ENCODE peak calls at places on chromosomes 13 and 19, in ten cellular contexts. One of them, this sample, is unnamed.

GRCh38 chr13:42078113-42078769 is 29.8 kb downstream of the DGKH start:
- DNase-seq in heart right ventricle: no peak
- DNase-seq in Peyer's patch: no peak
- DNase-seq in neural progenitor cell: peak; percentile 23
- DNase-seq in brain microvascular endothelial cell: no peak
- DNase-seq in PC-3: no peak
- DNase-seq in tibial artery: no peak
- DNase-seq in SJSA1: no peak
- DNase-seq in CD4-positive, alpha-beta memory T cell: no peak
- DNase-seq in fibroblast of lung: no peak
- DNase-seq in this sample: no peak

GRCh38 chr13:40351537-40352384 is 314.7 kb downstream of the FOXO1 start:
- DNase-seq in heart right ventricle: no peak
- DNase-seq in Peyer's patch: no peak
- DNase-seq in neural progenitor cell: no peak
- DNase-seq in brain microvascular endothelial cell: no peak
- DNase-seq in PC-3: no peak
- DNase-seq in tibial artery: no peak
- DNase-seq in SJSA1: no peak
- DNase-seq in CD4-positive, alpha-beta memory T cell: no peak
- DNase-seq in fibroblast of lung: no peak
- DNase-seq in this sample: no peak

GRCh38 chr13:77981191-77981925 is 62.7 kb upstream of the EDNRB start:
- DNase-seq in heart right ventricle: no peak
- DNase-seq in Peyer's patch: no peak
- DNase-seq in neural progenitor cell: no peak
- DNase-seq in brain microvascular endothelial cell: peak; percentile 6
- DNase-seq in PC-3: no peak
- DNase-seq in tibial artery: no peak
- DNase-seq in SJSA1: no peak
- DNase-seq in CD4-positive, alpha-beta memory T cell: no peak
- DNase-seq in fibroblast of lung: peak; percentile 59
- DNase-seq in this sample: no peak

GRCh38 chr13:94063096-94063495 is 416.4 kb downstream of the DCT start:
- DNase-seq in heart right ventricle: no peak
- DNase-seq in Peyer's patch: no peak
- DNase-seq in neural progenitor cell: no peak
- DNase-seq in brain microvascular endothelial cell: peak; percentile 44
- DNase-seq in PC-3: no peak
- DNase-seq in tibial artery: no peak
- DNase-seq in SJSA1: no peak
- DNase-seq in CD4-positive, alpha-beta memory T cell: no peak
- DNase-seq in fibroblast of lung: peak; percentile 27
- DNase-seq in this sample: no peak

GRCh38 chr13:34608326-34608725 is 333.7 kb upstream of the NBEA start:
- DNase-seq in heart right ventricle: no peak
- DNase-seq in Peyer's patch: no peak
- DNase-seq in neural progenitor cell: no peak
- DNase-seq in brain microvascular endothelial cell: no peak
- DNase-seq in PC-3: no peak
- DNase-seq in tibial artery: no peak
- DNase-seq in SJSA1: no peak
- DNase-seq in CD4-positive, alpha-beta memory T cell: no peak
- DNase-seq in fibroblast of lung: no peak
- DNase-seq in this sample: no peak

GRCh38 chr19:15372470-15372869 is 7.1 kb downstream of the AKAP8 start:
- DNase-seq in heart right ventricle: no peak
- DNase-seq in Peyer's patch: no peak
- DNase-seq in neural progenitor cell: no peak
- DNase-seq in brain microvascular endothelial cell: no peak
- DNase-seq in PC-3: no peak
- DNase-seq in tibial artery: no peak
- DNase-seq in SJSA1: no peak
- DNase-seq in CD4-positive, alpha-beta memory T cell: no peak
- DNase-seq in fibroblast of lung: no peak
- DNase-seq in this sample: no peak

GRCh38 chr19:15989889-15990288 is 41.1 kb downstream of the OR10H4 start:
- DNase-seq in heart right ventricle: no peak
- DNase-seq in Peyer's patch: no peak
- DNase-seq in neural progenitor cell: no peak
- DNase-seq in brain microvascular endothelial cell: no peak
- DNase-seq in PC-3: no peak
- DNase-seq in tibial artery: no peak
- DNase-seq in SJSA1: no peak
- DNase-seq in CD4-positive, alpha-beta memory T cell: no peak
- DNase-seq in fibroblast of lung: no peak
- DNase-seq in this sample: no peak

GRCh38 chr13:78601124-78601885 is 2.0 kb downstream of the POU4F1 start:
- DNase-seq in heart right ventricle: no peak
- DNase-seq in Peyer's patch: peak; percentile 53
- DNase-seq in neural progenitor cell: peak; percentile 71
- DNase-seq in brain microvascular endothelial cell: no peak
- DNase-seq in PC-3: no peak
- DNase-seq in tibial artery: no peak
- DNase-seq in SJSA1: no peak
- DNase-seq in CD4-positive, alpha-beta memory T cell: no peak
- DNase-seq in fibroblast of lung: peak; percentile 15
- DNase-seq in this sample: no peak

DNA sequence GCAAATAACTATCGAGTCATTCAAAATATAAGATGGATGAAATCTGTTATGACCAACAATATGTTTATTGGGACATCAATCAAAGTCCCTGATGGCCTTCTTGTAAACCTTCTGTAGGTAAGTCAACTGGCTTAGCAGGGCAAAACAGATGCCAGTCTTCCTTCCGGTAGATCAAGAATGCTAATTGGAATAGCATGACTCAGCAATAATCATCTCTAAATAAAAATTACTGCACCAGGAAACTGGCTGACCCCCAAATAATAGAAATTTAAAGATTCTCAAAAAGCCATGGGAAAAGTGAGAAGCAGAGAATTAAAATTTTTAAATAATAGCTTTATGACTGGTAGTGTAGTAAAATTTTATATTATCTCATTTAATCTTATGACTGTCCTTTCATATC is 1005.4 kb downstream of the OLFM4 start:
- DNase-seq in heart right ventricle: no peak
- DNase-seq in Peyer's patch: no peak
- DNase-seq in neural progenitor cell: no peak
- DNase-seq in brain microvascular endothelial cell: no peak
- DNase-seq in PC-3: no peak
- DNase-seq in tibial artery: no peak
- DNase-seq in SJSA1: no peak
- DNase-seq in CD4-positive, alpha-beta memory T cell: no peak
- DNase-seq in fibroblast of lung: no peak
- DNase-seq in this sample: no peak
- H3K27ac ChIP-seq in heart right ventricle: no peak overlapping the region
- H3K27ac ChIP-seq in Peyer's patch: no peak overlapping the region
- H3K27ac ChIP-seq in neural progenitor cell: no peak overlapping the region
- H3K27ac ChIP-seq in brain microvascular endothelial cell: no peak overlapping the region
- H3K27ac ChIP-seq in PC-3: no peak overlapping the region
- H3K27ac ChIP-seq in tibial artery: no peak overlapping the region
- H3K27ac ChIP-seq in SJSA1: no peak overlapping the region
- H3K27ac ChIP-seq in CD4-positive, alpha-beta memory T cell: no peak overlapping the region
- H3K27ac ChIP-seq in fibroblast of lung: no peak overlapping the region
- H3K27ac ChIP-seq in this sample: no peak overlapping the region

GRCh38 chr19:12723643-12724426 is at the start of gene TNPO2:
- DNase-seq in heart right ventricle: peak; percentile 61
- DNase-seq in Peyer's patch: peak; percentile 66
- DNase-seq in neural progenitor cell: peak; percentile 92
- DNase-seq in brain microvascular endothelial cell: peak; percentile 52
- DNase-seq in PC-3: peak; percentile 74
- DNase-seq in tibial artery: no peak
- DNase-seq in SJSA1: peak; percentile 72
- DNase-seq in CD4-positive, alpha-beta memory T cell: peak; percentile 50
- DNase-seq in fibroblast of lung: peak; percentile 68
- DNase-seq in this sample: peak; percentile 47

GRCh38 chr19:12723383-12723642 is 419 bp downstream of the TNPO2 start:
- DNase-seq in heart right ventricle: no peak
- DNase-seq in Peyer's patch: no peak
- DNase-seq in neural progenitor cell: peak; percentile 28
- DNase-seq in brain microvascular endothelial cell: no peak
- DNase-seq in PC-3: no peak
- DNase-seq in tibial artery: no peak
- DNase-seq in SJSA1: no peak
- DNase-seq in CD4-positive, alpha-beta memory T cell: no peak
- DNase-seq in fibroblast of lung: peak; percentile 14
- DNase-seq in this sample: no peak

GRCh38 chr19:12727745-12728433 is 4.2 kb upstream of the TNPO2 start:
- DNase-seq in heart right ventricle: no peak
- DNase-seq in Peyer's patch: no peak
- DNase-seq in neural progenitor cell: no peak
- DNase-seq in brain microvascular endothelial cell: no peak
- DNase-seq in PC-3: no peak
- DNase-seq in tibial artery: no peak
- DNase-seq in SJSA1: no peak
- DNase-seq in CD4-positive, alpha-beta memory T cell: no peak
- DNase-seq in fibroblast of lung: no peak
- DNase-seq in this sample: no peak

GRCh38 chr19:12730054-12730453 is 4.4 kb downstream of the TRIR start:
- DNase-seq in heart right ventricle: no peak
- DNase-seq in Peyer's patch: no peak
- DNase-seq in neural progenitor cell: no peak
- DNase-seq in brain microvascular endothelial cell: no peak
- DNase-seq in PC-3: no peak
- DNase-seq in tibial artery: no peak
- DNase-seq in SJSA1: no peak
- DNase-seq in CD4-positive, alpha-beta memory T cell: no peak
- DNase-seq in fibroblast of lung: no peak
- DNase-seq in this sample: no peak

DNA sequence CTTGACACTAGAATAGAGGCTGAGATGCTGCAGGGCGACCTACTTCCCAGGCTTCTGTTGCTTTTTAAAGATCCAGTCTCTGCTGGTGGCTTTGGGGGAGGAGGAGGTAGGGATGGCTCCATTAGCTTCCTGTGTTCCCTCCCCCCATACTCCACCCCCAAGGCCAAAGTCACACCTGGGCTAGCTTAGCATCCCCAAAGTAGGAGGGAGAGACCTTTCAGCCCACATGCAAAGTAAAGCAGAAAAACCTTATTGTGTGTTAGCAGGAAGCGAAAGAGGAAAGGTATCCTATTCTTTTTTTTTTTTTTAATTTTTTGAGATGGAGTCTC is 3.2 kb upstream of the TNPO2 start:
- DNase-seq in heart right ventricle: no peak
- DNase-seq in Peyer's patch: no peak
- DNase-seq in neural progenitor cell: no peak
- DNase-seq in brain microvascular endothelial cell: no peak
- DNase-seq in PC-3: no peak
- DNase-seq in tibial artery: no peak
- DNase-seq in SJSA1: no peak
- DNase-seq in CD4-positive, alpha-beta memory T cell: no peak
- DNase-seq in fibroblast of lung: no peak
- DNase-seq in this sample: no peak
- H3K36me3 ChIP-seq in heart right ventricle: no peaks in the 10 kb centered on the region
- H3K36me3 ChIP-seq in Peyer's patch: peaks cover 41% of the 10 kb centered on the region
- H3K36me3 ChIP-seq in neural progenitor cell: no peaks in the 10 kb centered on the region
- H3K36me3 ChIP-seq in brain microvascular endothelial cell: peaks cover 37% of the 10 kb centered on the region
- H3K36me3 ChIP-seq in PC-3: peaks cover 35% of the 10 kb centered on the region
- H3K36me3 ChIP-seq in tibial artery: peaks cover 18% of the 10 kb centered on the region
- H3K36me3 ChIP-seq in SJSA1: peaks cover 48% of the 10 kb centered on the region
- H3K36me3 ChIP-seq in CD4-positive, alpha-beta memory T cell: peaks cover 29% of the 10 kb centered on the region
- H3K36me3 ChIP-seq in fibroblast of lung: peaks cover 22% of the 10 kb centered on the region
- H3K36me3 ChIP-seq in this sample: peaks cover 39% of the 10 kb centered on the region

GRCh38 chr19:641702-642101 is 2.0 kb downstream of the FGF22 start:
- DNase-seq in heart right ventricle: no peak
- DNase-seq in Peyer's patch: no peak
- DNase-seq in neural progenitor cell: no peak
- DNase-seq in brain microvascular endothelial cell: no peak
- DNase-seq in PC-3: no peak
- DNase-seq in tibial artery: no peak
- DNase-seq in SJSA1: no peak
- DNase-seq in CD4-positive, alpha-beta memory T cell: no peak
- DNase-seq in fibroblast of lung: no peak
- DNase-seq in this sample: no peak

GRCh38 chr19:640606-641170 is 1.0 kb downstream of the FGF22 start:
- DNase-seq in heart right ventricle: no peak
- DNase-seq in Peyer's patch: no peak
- DNase-seq in neural progenitor cell: no peak
- DNase-seq in brain microvascular endothelial cell: no peak
- DNase-seq in PC-3: no peak
- DNase-seq in tibial artery: no peak
- DNase-seq in SJSA1: no peak
- DNase-seq in CD4-positive, alpha-beta memory T cell: no peak
- DNase-seq in fibroblast of lung: no peak
- DNase-seq in this sample: no peak

GRCh38 chr19:639251-640155 is at the start of gene FGF22:
- DNase-seq in heart right ventricle: peak; percentile 92
- DNase-seq in Peyer's patch: peak; percentile 99
- DNase-seq in neural progenitor cell: peak; percentile 96
- DNase-seq in brain microvascular endothelial cell: peak; percentile 80
- DNase-seq in PC-3: peak; percentile 80
- DNase-seq in tibial artery: peak; percentile 97
- DNase-seq in SJSA1: peak; percentile 93
- DNase-seq in CD4-positive, alpha-beta memory T cell: peak; percentile 91
- DNase-seq in fibroblast of lung: peak; percentile 72
- DNase-seq in this sample: peak; percentile 95

GRCh38 chr19:640156-640548 is 473 bp downstream of the FGF22 start:
- DNase-seq in heart right ventricle: no peak
- DNase-seq in Peyer's patch: no peak
- DNase-seq in neural progenitor cell: no peak
- DNase-seq in brain microvascular endothelial cell: no peak
- DNase-seq in PC-3: no peak
- DNase-seq in tibial artery: no peak
- DNase-seq in SJSA1: no peak
- DNase-seq in CD4-positive, alpha-beta memory T cell: no peak
- DNase-seq in fibroblast of lung: no peak
- DNase-seq in this sample: no peak

GRCh38 chr19:638901-639250 is 803 bp upstream of the FGF22 start:
- DNase-seq in heart right ventricle: no peak
- DNase-seq in Peyer's patch: no peak
- DNase-seq in neural progenitor cell: no peak
- DNase-seq in brain microvascular endothelial cell: no peak
- DNase-seq in PC-3: no peak
- DNase-seq in tibial artery: no peak
- DNase-seq in SJSA1: no peak
- DNase-seq in CD4-positive, alpha-beta memory T cell: no peak
- DNase-seq in fibroblast of lung: no peak
- DNase-seq in this sample: no peak
- H3K4me3 ChIP-seq in heart right ventricle: peak overlapping the region; percentile 27
- H3K4me3 ChIP-seq in Peyer's patch: peak overlapping the region; percentile 64
- H3K4me3 ChIP-seq in neural progenitor cell: peak overlapping the region; percentile 47
- H3K4me3 ChIP-seq in brain microvascular endothelial cell: no peak overlapping the region
- H3K4me3 ChIP-seq in PC-3: peak overlapping the region; percentile 66
- H3K4me3 ChIP-seq in tibial artery: peak overlapping the region; percentile 52
- H3K4me3 ChIP-seq in SJSA1: peak overlapping the region; percentile 43
- H3K4me3 ChIP-seq in CD4-positive, alpha-beta memory T cell: peak overlapping the region; percentile 52
- H3K4me3 ChIP-seq in fibroblast of lung: peak overlapping the region; percentile 55
- H3K4me3 ChIP-seq in this sample: peak overlapping the region; percentile 64

GRCh38 chr19:19465436-19466070 is 49.8 kb downstream of the TSSK6 start:
- DNase-seq in heart right ventricle: no peak
- DNase-seq in Peyer's patch: no peak
- DNase-seq in neural progenitor cell: no peak
- DNase-seq in brain microvascular endothelial cell: no peak
- DNase-seq in PC-3: no peak
- DNase-seq in tibial artery: no peak
- DNase-seq in SJSA1: no peak
- DNase-seq in CD4-positive, alpha-beta memory T cell: no peak
- DNase-seq in fibroblast of lung: no peak
- DNase-seq in this sample: no peak

GRCh38 chr19:19461671-19462622 is 53.4 kb downstream of the TSSK6 start:
- DNase-seq in heart right ventricle: peak; percentile 64
- DNase-seq in Peyer's patch: peak; percentile 61
- DNase-seq in neural progenitor cell: peak; percentile 85
- DNase-seq in brain microvascular endothelial cell: no peak
- DNase-seq in PC-3: no peak
- DNase-seq in tibial artery: peak; percentile 91
- DNase-seq in SJSA1: no peak
- DNase-seq in CD4-positive, alpha-beta memory T cell: no peak
- DNase-seq in fibroblast of lung: peak; percentile 70
- DNase-seq in this sample: peak; percentile 58

GRCh38 chr19:19464339-19465098 is 50.8 kb downstream of the TSSK6 start:
- DNase-seq in heart right ventricle: no peak
- DNase-seq in Peyer's patch: no peak
- DNase-seq in neural progenitor cell: peak; percentile 83
- DNase-seq in brain microvascular endothelial cell: peak; percentile 82
- DNase-seq in PC-3: no peak
- DNase-seq in tibial artery: no peak
- DNase-seq in SJSA1: no peak
- DNase-seq in CD4-positive, alpha-beta memory T cell: no peak
- DNase-seq in fibroblast of lung: peak; percentile 78
- DNase-seq in this sample: no peak

GRCh38 chr19:19461306-19461670 is 54.1 kb downstream of the TSSK6 start:
- DNase-seq in heart right ventricle: no peak
- DNase-seq in Peyer's patch: no peak
- DNase-seq in neural progenitor cell: no peak
- DNase-seq in brain microvascular endothelial cell: no peak
- DNase-seq in PC-3: no peak
- DNase-seq in tibial artery: no peak
- DNase-seq in SJSA1: no peak
- DNase-seq in CD4-positive, alpha-beta memory T cell: no peak
- DNase-seq in fibroblast of lung: no peak
- DNase-seq in this sample: no peak

GRCh38 chr19:19463348-19464117 is 51.8 kb downstream of the TSSK6 start:
- DNase-seq in heart right ventricle: no peak
- DNase-seq in Peyer's patch: no peak
- DNase-seq in neural progenitor cell: no peak
- DNase-seq in brain microvascular endothelial cell: peak; percentile 59
- DNase-seq in PC-3: no peak
- DNase-seq in tibial artery: no peak
- DNase-seq in SJSA1: no peak
- DNase-seq in CD4-positive, alpha-beta memory T cell: no peak
- DNase-seq in fibroblast of lung: peak; percentile 82
- DNase-seq in this sample: no peak
- H3K27ac ChIP-seq in heart right ventricle: no peak overlapping the region
- H3K27ac ChIP-seq in Peyer's patch: peak overlapping the region; percentile 82
- H3K27ac ChIP-seq in neural progenitor cell: peak overlapping the region; percentile 83
- H3K27ac ChIP-seq in brain microvascular endothelial cell: peak overlapping the region; percentile 77
- H3K27ac ChIP-seq in PC-3: no peak overlapping the region
- H3K27ac ChIP-seq in tibial artery: peak overlapping the region; percentile 74
- H3K27ac ChIP-seq in SJSA1: no peak overlapping the region
- H3K27ac ChIP-seq in CD4-positive, alpha-beta memory T cell: peak overlapping the region; percentile 79
- H3K27ac ChIP-seq in fibroblast of lung: peak overlapping the region; percentile 90
- H3K27ac ChIP-seq in this sample: peak overlapping the region; percentile 68

This sample was measured in left ventricle myocardium inferior.